ENCODE peak calls at places on chromosomes 16 and 17, in seven cellular contexts. Y is fibroblast of pulmonary artery, U is mesothelial cell of epicardium, M is esophagus squamous epithelium, D is uterus, B is PC-9, J is neural crest cell. P is an unnamed sample.

GRCh38 chr17:33664116-33664840 is 371.2 kb upstream of the ASIC2 start:
- DNase-seq in Y (no peak), J (no peak), M (no peak), D (no peak), U (no peak), B (no peak), P (no peak)

GRCh38 chr17:61756561-61756960 is 106.8 kb downstream of the BRIP1 start:
- DNase-seq in Y (no peak), B (no peak), M (no peak), U (no peak), J (no peak), D (no peak), P (no peak)

GRCh38 chr17:56902350-56902749 is 11.5 kb downstream of the TRIM25 start:
- DNase-seq in J (no peak), D (no peak), Y (peak; percentile 54), B (no peak), U (no peak), M (no peak), P (no peak)

GRCh38 chr17:43839670-43840101 is 6.7 kb upstream of the MPP3 start:
- DNase-seq in D (no peak), Y (no peak), J (no peak), B (peak; percentile 90), U (no peak), M (no peak), P (no peak)

GRCh38 chr16:75116081-75116910 is at the start of gene LDHD:
- DNase-seq in D (peak; percentile 82), J (no peak), M (no peak), Y (peak; percentile 58), B (peak; percentile 76), U (no peak), P (no peak)

GRCh38 chr17:7834554-7834890 is 505 bp downstream of the KDM6B start:
- DNase-seq in Y (no peak), D (peak; percentile 75), U (no peak), J (no peak), B (no peak), M (no peak), P (no peak)

GRCh38 chr16:56824335-56824734 is 40.7 kb upstream of the SLC12A3 start:
- DNase-seq in U (no peak), M (no peak), Y (no peak), J (peak; percentile 29), B (no peak), D (no peak), P (no peak)

GRCh38 chr17:67810464-67810863 is 14.8 kb upstream of the BPTF start:
- DNase-seq in Y (no peak), U (no peak), B (peak; percentile 53), D (no peak), J (no peak), M (no peak), P (no peak)

GRCh38 chr16:3780570-3780969 is 63.2 kb upstream of the TRAP1 start:
- DNase-seq in J (no peak), D (no peak), M (no peak), Y (peak; percentile 28), U (no peak), B (no peak), P (no peak)

GRCh38 chr17:43877031-43877430 is 30.1 kb downstream of the CD300LG start:
- DNase-seq in Y (no peak), J (no peak), D (no peak), B (no peak), M (no peak), U (no peak), P (no peak)

GRCh38 chr16:86576591-86577313 is 1.6 kb upstream of the FOXL1 start:
- DNase-seq in U (no peak), J (no peak), Y (no peak), M (no peak), D (no peak), B (no peak), P (no peak)

GRCh38 chr17:81013642-81014041 is 21.3 kb upstream of the BAIAP2 start:
- DNase-seq in D (no peak), M (no peak), U (no peak), B (no peak), J (no peak), Y (no peak), P (no peak)

GRCh38 chr16:81189100-81189664 is 49.3 kb upstream of the BCO1 start:
- DNase-seq in B (no peak), J (no peak), M (no peak), D (peak; percentile 80), U (no peak), Y (peak; percentile 84), P (no peak)

GRCh38 chr16:75377971-75378386 is 55.3 kb downstream of the CFDP1 start:
- DNase-seq in D (peak; percentile 47), M (no peak), B (peak; percentile 98), Y (peak; percentile 98), U (no peak), J (peak; percentile 11), P (no peak)

GRCh38 chr16:49521706-49522325 is 148.2 kb downstream of the C16orf78 start:
- DNase-seq in B (no peak), Y (no peak), D (no peak), M (no peak), U (no peak), J (no peak), P (no peak)

GRCh38 chr17:45135978-45136791 is 698 bp downstream of the ACBD4 start:
- DNase-seq in M (no peak), B (no peak), Y (no peak), D (no peak), U (no peak), J (no peak), P (no peak)

GRCh38 chr16:13148836-13149235 is 247.4 kb downstream of the SHISA9 start:
- DNase-seq in U (no peak), Y (no peak), B (no peak), D (no peak), J (no peak), M (no peak), P (no peak)

GRCh38 chr16:9824191-9824590 is 358.0 kb downstream of the GRIN2A start:
- DNase-seq in Y (no peak), B (no peak), U (no peak), J (no peak), M (no peak), D (no peak), P (no peak)

GRCh38 chr16:88303890-88304819 is 78.6 kb upstream of the ZNF469 start:
- DNase-seq in J (no peak), B (peak; percentile 49), U (peak; percentile 55), Y (peak; percentile 94), M (no peak), D (peak; percentile 71), P (no peak)

GRCh38 chr17:51166987-51167931 is 1.0 kb downstream of the NME2 start:
- DNase-seq in Y (peak; percentile 41), B (no peak), D (no peak), U (peak; percentile 80), J (peak; percentile 69), M (no peak), P (peak; percentile 89)

GRCh38 chr16:66933776-66934137 is 445 bp downstream of the CIAO2B start:
- DNase-seq in U (no peak), M (no peak), D (no peak), Y (no peak), J (no peak), B (peak; percentile 71), P (no peak)

GRCh38 chr17:57911834-57912673 is 43.2 kb downstream of the CUEDC1 start:
- DNase-seq in U (no peak), M (no peak), B (peak; percentile 73), Y (peak; percentile 74), J (no peak), D (peak; percentile 89), P (no peak)

GRCh38 chr17:39763046-39763800 is 25.5 kb downstream of the GRB7 start:
- DNase-seq in J (no peak), Y (peak; percentile 72), U (no peak), M (no peak), D (no peak), B (no peak), P (no peak)

GRCh38 chr17:34797724-34798123 is 163.5 kb downstream of the CCT6B start:
- DNase-seq in B (no peak), U (peak; percentile 83), J (peak; percentile 63), Y (peak; percentile 26), D (no peak), M (no peak), P (peak; percentile 47)

GRCh38 chr17:82963104-82963950 is 116.1 kb upstream of the METRNL start:
- DNase-seq in U (peak; percentile 73), J (peak; percentile 71), D (peak; percentile 69), Y (peak; percentile 81), B (no peak), M (no peak), P (peak; percentile 62)

GRCh38 chr17:51120357-51120738 is 320 bp downstream of the SPAG9 start:
- DNase-seq in M (no peak), D (no peak), J (peak; percentile 55), B (peak; percentile 50), Y (peak; percentile 33), U (no peak), P (peak; percentile 56)

GRCh38 chr17:44785921-44786320 is 27.1 kb downstream of the ADAM11 start:
- DNase-seq in U (no peak), D (no peak), M (no peak), J (no peak), Y (no peak), B (no peak), P (no peak)

GRCh38 chr17:37493249-37494027 is 3.7 kb downstream of the DUSP14 start:
- DNase-seq in B (peak; percentile 97), M (no peak), J (no peak), D (no peak), Y (peak; percentile 69), U (no peak), P (no peak)

GRCh38 chr17:34423978-34424813 is 61.2 kb upstream of the CCL1 start:
- DNase-seq in B (no peak), J (no peak), U (no peak), D (no peak), M (no peak), Y (no peak), P (no peak)

GRCh38 chr17:32222621-32223020 is 43.0 kb upstream of the RHBDL3 start:
- DNase-seq in U (no peak), Y (no peak), M (no peak), D (no peak), B (no peak), J (no peak), P (no peak)
- TF ChIP-seq CTCF in U (no peak), Y (no peak), M (no peak), D (no peak), B (no peak), J (no peak), P (no peak)

GRCh38 chr16:2199621-2200139 is 3.3 kb upstream of the CASKIN1 start:
- DNase-seq in B (no peak), U (no peak), D (no peak), M (no peak), J (no peak), Y (no peak), P (no peak)
- TF ChIP-seq CTCF in B (no peak), U (no peak), D (no peak), M (no peak), J (no peak), Y (no peak), P (no peak)

GRCh38 chr16:2278272-2278608 is 10.3 kb upstream of the RNPS1 start:
- DNase-seq in D (no peak), B (no peak), Y (no peak), M (no peak), J (no peak), U (no peak), P (no peak)
- TF ChIP-seq CTCF in D (no peak), B (no peak), Y (no peak), M (no peak), J (no peak), U (no peak), P (no peak)

DNA sequence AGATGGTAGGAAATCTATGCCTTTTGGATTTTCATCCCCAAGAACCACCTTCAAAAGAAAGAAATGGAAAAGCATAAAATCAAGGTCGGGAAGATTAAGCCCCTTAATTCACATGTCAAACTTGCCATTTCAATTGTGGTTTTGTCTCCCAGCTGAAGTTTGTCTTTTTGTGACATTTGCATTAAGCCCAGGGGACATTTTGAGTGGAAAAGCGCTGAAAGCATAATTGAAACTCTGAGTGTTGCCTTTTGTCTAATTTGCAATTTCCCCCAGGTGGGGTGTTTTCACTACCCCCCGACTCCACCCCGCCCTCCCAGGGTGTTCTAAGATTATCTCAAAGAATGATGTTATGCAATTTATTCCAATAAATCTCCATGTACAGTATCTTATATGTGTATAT is 396.2 kb downstream of the CDH13 start:
- DNase-seq in J (no peak), D (no peak), B (no peak), M (no peak), Y (no peak), U (no peak), P (no peak)
- TF ChIP-seq CTCF in J (no peak), D (no peak), B (no peak), M (no peak), Y (no peak), U (no peak), P (no peak)

P was measured in GM10248.